ENCODE peak calls at places on chromosomes 2 and 18, in five cellular contexts. One of them, this sample, is unnamed.

GRCh38 chr2:158473719-158474392 is 17.1 kb downstream of the PKP4 start:
- DNase-seq in lower lobe of right lung: no peak
- DNase-seq in neural progenitor cell: peak
- DNase-seq in AG04449: no peak
- DNase-seq in RWPE1: no peak
- DNase-seq in this sample: no peak

GRCh38 chr2:218218409-218219185 is 1.6 kb downstream of the ARPC2 start:
- DNase-seq in lower lobe of right lung: no peak
- DNase-seq in neural progenitor cell: no peak
- DNase-seq in AG04449: no peak
- DNase-seq in RWPE1: peak
- DNase-seq in this sample: no peak

GRCh38 chr18:9048808-9049494 is 53.5 kb upstream of the NDUFV2 start:
- DNase-seq in lower lobe of right lung: no peak
- DNase-seq in neural progenitor cell: no peak
- DNase-seq in AG04449: no peak
- DNase-seq in RWPE1: no peak
- DNase-seq in this sample: no peak

GRCh38 chr2:120205901-120206581 is 17.2 kb downstream of the TMEM185B start:
- DNase-seq in lower lobe of right lung: no peak
- DNase-seq in neural progenitor cell: peak
- DNase-seq in AG04449: no peak
- DNase-seq in RWPE1: no peak
- DNase-seq in this sample: peak

GRCh38 chr2:163692611-163693482 is 43.0 kb downstream of the FIGN start:
- DNase-seq in lower lobe of right lung: no peak
- DNase-seq in neural progenitor cell: no peak
- DNase-seq in AG04449: no peak
- DNase-seq in RWPE1: no peak
- DNase-seq in this sample: no peak

GRCh38 chr2:9201185-9201891 is 5.3 kb upstream of the ASAP2 start:
- DNase-seq in lower lobe of right lung: no peak
- DNase-seq in neural progenitor cell: no peak
- DNase-seq in AG04449: peak
- DNase-seq in RWPE1: peak
- DNase-seq in this sample: no peak

GRCh38 chr2:69453475-69454129 is 16.4 kb upstream of the NFU1 start:
- DNase-seq in lower lobe of right lung: no peak
- DNase-seq in neural progenitor cell: no peak
- DNase-seq in AG04449: no peak
- DNase-seq in RWPE1: no peak
- DNase-seq in this sample: no peak

GRCh38 chr2:204050681-204051080 is 114.1 kb downstream of the ICOS start:
- DNase-seq in lower lobe of right lung: no peak
- DNase-seq in neural progenitor cell: no peak
- DNase-seq in AG04449: no peak
- DNase-seq in RWPE1: no peak
- DNase-seq in this sample: no peak

GRCh38 chr2:152450176-152450575 is 115.2 kb downstream of the FMNL2 start:
- DNase-seq in lower lobe of right lung: no peak
- DNase-seq in neural progenitor cell: no peak
- DNase-seq in AG04449: no peak
- DNase-seq in RWPE1: no peak
- DNase-seq in this sample: no peak

GRCh38 chr2:200828572-200829257 is 17.0 kb downstream of the BZW1 start:
- DNase-seq in lower lobe of right lung: no peak
- DNase-seq in neural progenitor cell: no peak
- DNase-seq in AG04449: no peak
- DNase-seq in RWPE1: no peak
- DNase-seq in this sample: no peak

GRCh38 chr18:904135-905090 is at the start of gene ADCYAP1:
- DNase-seq in lower lobe of right lung: no peak
- DNase-seq in neural progenitor cell: peak
- DNase-seq in AG04449: no peak
- DNase-seq in RWPE1: no peak
- DNase-seq in this sample: peak

GRCh38 chr2:191115391-191115790 is 35.4 kb downstream of the STAT4 start:
- DNase-seq in lower lobe of right lung: no peak
- DNase-seq in neural progenitor cell: no peak
- DNase-seq in AG04449: no peak
- DNase-seq in RWPE1: peak
- DNase-seq in this sample: no peak

GRCh38 chr2:222722327-222722946 is 51.0 kb downstream of the MOGAT1 start:
- DNase-seq in lower lobe of right lung: no peak
- DNase-seq in neural progenitor cell: no peak
- DNase-seq in AG04449: peak
- DNase-seq in RWPE1: no peak
- DNase-seq in this sample: no peak

GRCh38 chr2:233353101-233353768 is 1.1 kb upstream of the DGKD start:
- DNase-seq in lower lobe of right lung: peak
- DNase-seq in neural progenitor cell: no peak
- DNase-seq in AG04449: no peak
- DNase-seq in RWPE1: no peak
- DNase-seq in this sample: no peak

GRCh38 chr2:529425-529824 is 147.8 kb downstream of the TMEM18 start:
- DNase-seq in lower lobe of right lung: no peak
- DNase-seq in neural progenitor cell: peak
- DNase-seq in AG04449: no peak
- DNase-seq in RWPE1: peak
- DNase-seq in this sample: no peak

GRCh38 chr2:105328281-105329196 is 996 bp downstream of the TGFBRAP1 start:
- DNase-seq in lower lobe of right lung: no peak
- DNase-seq in neural progenitor cell: no peak
- DNase-seq in AG04449: no peak
- DNase-seq in RWPE1: peak
- DNase-seq in this sample: no peak

GRCh38 chr18:79919089-79919488 is 32.4 kb downstream of the SLC66A2 start:
- DNase-seq in lower lobe of right lung: peak
- DNase-seq in neural progenitor cell: no peak
- DNase-seq in AG04449: no peak
- DNase-seq in RWPE1: no peak
- DNase-seq in this sample: no peak

GRCh38 chr18:66616523-66616983 is 12.7 kb upstream of the CDH19 start:
- DNase-seq in lower lobe of right lung: no peak
- DNase-seq in neural progenitor cell: peak
- DNase-seq in AG04449: no peak
- DNase-seq in RWPE1: no peak
- DNase-seq in this sample: peak

GRCh38 chr18:46356278-46357033 is 252.3 kb downstream of the HAUS1 start:
- DNase-seq in lower lobe of right lung: no peak
- DNase-seq in neural progenitor cell: no peak
- DNase-seq in AG04449: no peak
- DNase-seq in RWPE1: no peak
- DNase-seq in this sample: no peak

GRCh38 chr2:196245746-196246145 is 74.4 kb upstream of the STK17B start:
- DNase-seq in lower lobe of right lung: no peak
- DNase-seq in neural progenitor cell: no peak
- DNase-seq in AG04449: no peak
- DNase-seq in RWPE1: no peak
- DNase-seq in this sample: no peak

GRCh38 chr2:191622374-191623320 is 55.3 kb upstream of the NABP1 start:
- DNase-seq in lower lobe of right lung: no peak
- DNase-seq in neural progenitor cell: no peak
- DNase-seq in AG04449: no peak
- DNase-seq in RWPE1: peak
- DNase-seq in this sample: no peak

GRCh38 chr18:10923225-10923624 is 226.1 kb downstream of the PIEZO2 start:
- DNase-seq in lower lobe of right lung: no peak
- DNase-seq in neural progenitor cell: no peak
- DNase-seq in AG04449: no peak
- DNase-seq in RWPE1: no peak
- DNase-seq in this sample: no peak

GRCh38 chr2:65666156-65666725 is 233.8 kb upstream of the SPRED2 start:
- DNase-seq in lower lobe of right lung: no peak
- DNase-seq in neural progenitor cell: no peak
- DNase-seq in AG04449: no peak
- DNase-seq in RWPE1: peak
- DNase-seq in this sample: no peak

GRCh38 chr2:3377612-3378432 is at the start of gene EIPR1:
- DNase-seq in lower lobe of right lung: peak
- DNase-seq in neural progenitor cell: peak
- DNase-seq in AG04449: peak
- DNase-seq in RWPE1: peak
- DNase-seq in this sample: peak
- TF ChIP-seq CTCF in lower lobe of right lung: no peak
- TF ChIP-seq CTCF in neural progenitor cell: no peak
- TF ChIP-seq CTCF in AG04449: peak
- TF ChIP-seq CTCF in RWPE1: no peak
- TF ChIP-seq CTCF in this sample: no peak

DNA sequence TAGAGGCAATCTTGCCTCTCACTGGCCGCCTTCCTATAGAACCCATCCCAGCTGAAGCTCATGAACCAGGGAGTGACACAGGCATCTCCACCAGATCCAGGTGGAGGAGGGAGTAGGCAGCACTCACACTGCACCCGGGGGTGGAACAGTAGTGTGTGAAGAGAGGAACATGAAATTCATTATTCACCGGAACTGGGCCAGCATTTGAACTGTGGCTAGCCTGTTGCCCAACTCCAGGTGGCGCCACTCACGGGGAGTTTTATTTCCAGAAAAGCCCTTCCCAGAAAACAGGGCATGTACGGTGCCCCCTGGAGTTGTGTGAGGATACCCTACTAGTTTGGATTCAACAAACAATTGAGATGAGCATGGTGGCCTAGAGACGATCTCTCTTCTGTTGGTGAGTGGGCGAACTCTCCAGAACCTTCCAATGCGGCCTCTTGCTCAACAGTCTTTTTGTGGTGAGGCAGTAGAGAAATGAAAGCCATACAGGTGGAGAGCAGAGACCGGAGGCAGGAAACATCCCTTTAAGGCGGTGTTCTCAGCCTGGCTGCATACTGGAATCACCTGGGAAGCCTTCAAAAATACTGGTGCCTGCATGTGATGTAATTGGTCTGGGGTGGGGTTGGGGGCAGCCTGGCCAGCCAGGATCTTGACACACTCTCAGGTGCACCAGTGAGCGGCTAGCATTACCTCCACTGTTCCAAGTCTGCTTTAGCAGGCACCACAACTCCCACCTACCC is 73.5 kb upstream of the NEDD4L start:
- DNase-seq in lower lobe of right lung: no peak
- DNase-seq in neural progenitor cell: peak
- DNase-seq in AG04449: no peak
- DNase-seq in RWPE1: no peak
- DNase-seq in this sample: no peak
- TF ChIP-seq CTCF in lower lobe of right lung: peak
- TF ChIP-seq CTCF in neural progenitor cell: peak
- TF ChIP-seq CTCF in AG04449: no peak
- TF ChIP-seq CTCF in RWPE1: peak
- TF ChIP-seq CTCF in this sample: peak

DNA sequence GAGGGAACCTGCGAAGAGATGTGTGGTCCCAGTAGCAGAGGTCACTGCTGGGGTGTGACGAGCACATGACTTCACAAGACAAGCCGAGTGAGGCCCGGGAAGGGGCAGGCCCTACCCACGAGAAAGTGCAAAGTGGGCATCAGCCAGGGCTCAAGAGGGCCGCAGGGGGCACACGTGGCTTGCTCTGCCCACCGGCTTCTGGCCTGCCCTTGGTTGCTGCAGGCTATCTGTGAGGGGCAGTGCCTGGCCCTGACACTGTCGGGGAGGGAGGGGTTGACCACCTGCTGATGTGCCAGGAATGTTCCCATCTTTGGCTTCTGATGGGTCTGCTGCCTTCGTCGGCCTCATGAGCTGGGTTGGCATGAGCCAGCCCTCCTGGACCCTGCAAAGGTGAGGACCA is 11.4 kb downstream of the ODC1 start:
- DNase-seq in lower lobe of right lung: no peak
- DNase-seq in neural progenitor cell: no peak
- DNase-seq in AG04449: no peak
- DNase-seq in RWPE1: no peak
- DNase-seq in this sample: no peak
- TF ChIP-seq CTCF in lower lobe of right lung: no peak
- TF ChIP-seq CTCF in neural progenitor cell: no peak
- TF ChIP-seq CTCF in AG04449: no peak
- TF ChIP-seq CTCF in RWPE1: no peak
- TF ChIP-seq CTCF in this sample: no peak

GRCh38 chr2:237721828-237722227 is 76.8 kb upstream of the RBM44 start:
- DNase-seq in lower lobe of right lung: no peak
- DNase-seq in neural progenitor cell: no peak
- DNase-seq in AG04449: no peak
- DNase-seq in RWPE1: no peak
- DNase-seq in this sample: no peak
- TF ChIP-seq CTCF in lower lobe of right lung: no peak
- TF ChIP-seq CTCF in neural progenitor cell: no peak
- TF ChIP-seq CTCF in AG04449: no peak
- TF ChIP-seq CTCF in RWPE1: no peak
- TF ChIP-seq CTCF in this sample: no peak

GRCh38 chr2:42812899-42813479 is 20.6 kb upstream of the HAAO start:
- DNase-seq in lower lobe of right lung: no peak
- DNase-seq in neural progenitor cell: no peak
- DNase-seq in AG04449: no peak
- DNase-seq in RWPE1: no peak
- DNase-seq in this sample: no peak
- TF ChIP-seq CTCF in lower lobe of right lung: peak
- TF ChIP-seq CTCF in neural progenitor cell: peak
- TF ChIP-seq CTCF in AG04449: peak
- TF ChIP-seq CTCF in RWPE1: peak
- TF ChIP-seq CTCF in this sample: peak

GRCh38 chr2:216664593-216665034 is 30.7 kb downstream of the IGFBP5 start:
- DNase-seq in lower lobe of right lung: no peak
- DNase-seq in neural progenitor cell: peak
- DNase-seq in AG04449: no peak
- DNase-seq in RWPE1: no peak
- DNase-seq in this sample: no peak
- TF ChIP-seq CTCF in lower lobe of right lung: no peak
- TF ChIP-seq CTCF in neural progenitor cell: peak
- TF ChIP-seq CTCF in AG04449: peak
- TF ChIP-seq CTCF in RWPE1: no peak
- TF ChIP-seq CTCF in this sample: no peak

GRCh38 chr2:183079335-183079775 is 808 bp downstream of the DUSP19 start:
- DNase-seq in lower lobe of right lung: no peak
- DNase-seq in neural progenitor cell: no peak
- DNase-seq in AG04449: no peak
- DNase-seq in RWPE1: no peak
- DNase-seq in this sample: no peak
- TF ChIP-seq CTCF in lower lobe of right lung: no peak
- TF ChIP-seq CTCF in neural progenitor cell: no peak
- TF ChIP-seq CTCF in AG04449: no peak
- TF ChIP-seq CTCF in RWPE1: no peak
- TF ChIP-seq CTCF in this sample: no peak

GRCh38 chr2:36737131-36737750 is 40.7 kb downstream of the VIT start:
- DNase-seq in lower lobe of right lung: no peak
- DNase-seq in neural progenitor cell: no peak
- DNase-seq in AG04449: no peak
- DNase-seq in RWPE1: no peak
- DNase-seq in this sample: no peak

GRCh38 chr2:36732701-36733036 is 36.2 kb downstream of the VIT start:
- DNase-seq in lower lobe of right lung: no peak
- DNase-seq in neural progenitor cell: no peak
- DNase-seq in AG04449: no peak
- DNase-seq in RWPE1: no peak
- DNase-seq in this sample: no peak

GRCh38 chr2:36733215-36733614 is 36.7 kb downstream of the VIT start:
- DNase-seq in lower lobe of right lung: no peak
- DNase-seq in neural progenitor cell: peak
- DNase-seq in AG04449: no peak
- DNase-seq in RWPE1: no peak
- DNase-seq in this sample: no peak

GRCh38 chr2:36731941-36732700 is 35.6 kb downstream of the VIT start:
- DNase-seq in lower lobe of right lung: no peak
- DNase-seq in neural progenitor cell: no peak
- DNase-seq in AG04449: no peak
- DNase-seq in RWPE1: no peak
- DNase-seq in this sample: no peak

GRCh38 chr2:36734304-36734703 is 37.8 kb downstream of the VIT start:
- DNase-seq in lower lobe of right lung: no peak
- DNase-seq in neural progenitor cell: no peak
- DNase-seq in AG04449: no peak
- DNase-seq in RWPE1: no peak
- DNase-seq in this sample: no peak
- TF ChIP-seq CTCF in lower lobe of right lung: no peak
- TF ChIP-seq CTCF in neural progenitor cell: no peak
- TF ChIP-seq CTCF in AG04449: no peak
- TF ChIP-seq CTCF in RWPE1: no peak
- TF ChIP-seq CTCF in this sample: no peak